ENCODE peak calls at places on chromosomes 11 and 22, in nine cellular contexts. N is stomach; Q is caudate nucleus; W is RWPE1; L is fibroblast of lung; I is CD8-positive, alpha-beta memory T cell; B is sigmoid colon; J is heart right ventricle; A is tibial artery. R is an unnamed sample.

GRCh38 chr11:77101043-77101537 is 1.6 kb upstream of the OMP start:
- DNase-seq in L (no peak), B (no peak), I (no peak), W (no peak), N (no peak), A (no peak), Q (no peak), J (no peak), R (no peak)

GRCh38 chr11:81647374-81647773 is 1086.3 kb downstream of the FAM181B start:
- DNase-seq in W (no peak), L (peak), I (no peak), J (no peak), A (no peak), N (no peak), Q (no peak), B (no peak), R (no peak)

GRCh38 chr22:26763633-26764295 is 106.4 kb downstream of the MIAT start:
- DNase-seq in W (peak), A (peak), Q (no peak), J (no peak), I (no peak), B (no peak), N (no peak), L (peak), R (no peak)

GRCh38 chr11:36510567-36511020 is 522 bp upstream of the TRAF6 start:
- DNase-seq in B (no peak), N (no peak), I (no peak), Q (no peak), W (peak), J (no peak), L (peak), A (no peak), R (no peak)

GRCh38 chr22:34588893-34589545 is 476.9 kb upstream of the ISX start:
- DNase-seq in W (no peak), A (no peak), J (no peak), Q (no peak), I (no peak), B (no peak), N (no peak), L (no peak), R (no peak)

GRCh38 chr11:128579790-128580504 is 7.4 kb downstream of the ETS1 start:
- DNase-seq in A (no peak), J (no peak), L (no peak), N (no peak), W (peak), I (no peak), Q (no peak), B (no peak), R (no peak)

GRCh38 chr11:59755701-59756495 is 722 bp downstream of the STX3 start:
- DNase-seq in I (no peak), L (peak), A (peak), N (peak), J (peak), B (peak), W (peak), Q (peak), R (peak)

GRCh38 chr22:39662677-39663034 is 92.1 kb downstream of the CACNA1I start:
- DNase-seq in I (no peak), W (no peak), N (no peak), L (no peak), J (no peak), Q (no peak), A (no peak), B (no peak), R (no peak)

GRCh38 chr11:111694851-111695250 is 71.3 kb downstream of the PPP2R1B start:
- DNase-seq in L (peak), A (no peak), Q (no peak), I (no peak), B (no peak), N (no peak), W (no peak), J (no peak), R (peak)

GRCh38 chr11:118892515-118892914 is 8.8 kb downstream of the CXCR5 start:
- DNase-seq in B (no peak), Q (no peak), I (peak), L (no peak), A (no peak), W (no peak), N (no peak), J (no peak), R (no peak)

GRCh38 chr22:50416996-50417395 is 57.8 kb downstream of the SBF1 start:
- DNase-seq in Q (no peak), J (no peak), B (no peak), I (no peak), N (no peak), L (no peak), A (no peak), W (no peak), R (no peak)

GRCh38 chr22:50148991-50149721 is 21.4 kb upstream of the PANX2 start:
- DNase-seq in L (peak), A (no peak), B (no peak), I (peak), N (peak), Q (no peak), J (peak), W (peak), R (no peak)

GRCh38 chr11:58900479-58901420 is 38.5 kb upstream of the GLYATL1 start:
- DNase-seq in B (no peak), J (peak), A (peak), Q (peak), L (peak), W (peak), N (peak), I (no peak), R (no peak)

GRCh38 chr11:123587044-123587443 is 67.4 kb downstream of the SCN3B start:
- DNase-seq in L (no peak), A (no peak), W (no peak), Q (no peak), N (no peak), J (no peak), B (no peak), I (no peak), R (no peak)

GRCh38 chr22:44862981-44863860 is 110.8 kb downstream of the ARHGAP8 start:
- DNase-seq in Q (no peak), N (no peak), B (no peak), A (no peak), J (no peak), I (no peak), L (no peak), W (no peak), R (no peak)

GRCh38 chr22:40594924-40595323 is 41.6 kb downstream of the MRTFA start:
- DNase-seq in Q (no peak), N (no peak), L (no peak), B (no peak), J (no peak), W (no peak), A (no peak), I (no peak), R (no peak)

GRCh38 chr11:83725718-83726117 is 439.6 kb upstream of the CCDC90B start:
- DNase-seq in J (no peak), B (no peak), Q (no peak), L (no peak), W (no peak), N (no peak), A (no peak), I (no peak), R (no peak)

GRCh38 chr22:24189249-24190158 is 8.2 kb downstream of the SUSD2 start:
- DNase-seq in I (peak), B (peak), J (peak), L (peak), Q (no peak), W (peak), A (peak), N (peak), R (peak)

GRCh38 chr22:39723899-39724351 is 153.4 kb downstream of the CACNA1I start:
- DNase-seq in Q (no peak), N (peak), I (no peak), A (no peak), J (no peak), L (peak), W (peak), B (no peak), R (no peak)

GRCh38 chr11:6237903-6238302 is 986 bp upstream of the CNGA4 start:
- DNase-seq in I (no peak), W (no peak), L (no peak), J (no peak), N (no peak), A (no peak), B (no peak), Q (no peak), R (no peak)

GRCh38 chr11:721913-722811 is 16.1 kb downstream of the EPS8L2 start:
- DNase-seq in L (no peak), J (no peak), Q (no peak), B (no peak), W (no peak), N (no peak), A (no peak), I (peak), R (no peak)

GRCh38 chr22:47899894-47900293 is 1137.4 kb downstream of the TBC1D22A start:
- DNase-seq in J (no peak), W (no peak), Q (no peak), L (no peak), N (no peak), B (no peak), I (no peak), A (no peak), R (no peak)

GRCh38 chr11:114296190-114296978 is at the start of gene NNMT:
- DNase-seq in N (peak), L (peak), J (peak), Q (no peak), A (peak), B (peak), W (peak), I (no peak), R (peak)

GRCh38 chr11:66158156-66158555 is 88.1 kb downstream of the PACS1 start:
- DNase-seq in W (no peak), Q (no peak), N (no peak), B (no peak), L (no peak), A (no peak), J (no peak), I (no peak), R (no peak)

GRCh38 chr11:693415-693831 is 1.6 kb downstream of the DEAF1 start:
- DNase-seq in L (peak), B (no peak), A (no peak), I (no peak), W (no peak), J (no peak), N (no peak), Q (no peak), R (no peak)

GRCh38 chr22:24429411-24430365 is 2.3 kb downstream of the ADORA2A start:
- DNase-seq in N (peak), W (no peak), B (peak), Q (no peak), J (peak), I (peak), A (peak), L (no peak), R (no peak)

GRCh38 chr11:115916596-115916995 is 412.4 kb upstream of the CADM1 start:
- DNase-seq in N (no peak), B (no peak), Q (no peak), L (no peak), I (no peak), W (no peak), J (no peak), A (no peak), R (no peak)

GRCh38 chr11:22458141-22458540 is 120.0 kb downstream of the SLC17A6 start:
- DNase-seq in B (no peak), Q (no peak), L (no peak), I (no peak), W (no peak), A (no peak), J (no peak), N (no peak), R (no peak)

GRCh38 chr11:66070604-66071325 is 693 bp downstream of the PACS1 start:
- DNase-seq in J (peak), L (peak), I (peak), B (peak), Q (no peak), A (peak), N (peak), W (peak), R (peak)

GRCh38 chr11:75273989-75274391 is 33.4 kb downstream of the TPBGL start:
- DNase-seq in L (no peak), J (no peak), Q (no peak), B (peak), W (no peak), A (peak), N (peak), I (no peak), R (no peak)

GRCh38 chr22:22687638-22688500 is 43.5 kb downstream of the GGTLC2 start:
- DNase-seq in L (peak), A (no peak), N (peak), B (no peak), W (peak), Q (no peak), J (no peak), I (no peak), R (no peak)

GRCh38 chr11:76918941-76919386 is 58.2 kb downstream of the ACER3 start:
- DNase-seq in A (no peak), W (peak), I (peak), N (no peak), Q (peak), L (peak), J (no peak), B (no peak), R (no peak)

GRCh38 chr11:117039270-117039669 is 59.0 kb downstream of the SIK3 start:
- DNase-seq in I (no peak), Q (no peak), L (no peak), N (no peak), B (no peak), W (no peak), J (no peak), A (no peak), R (no peak)

GRCh38 chr11:69155302-69156198 is at the start of gene SMIM38:
- DNase-seq in I (no peak), Q (no peak), A (no peak), W (no peak), B (no peak), J (peak), N (peak), L (no peak), R (no peak)
- H3K27ac ChIP-seq in I (no peak), Q (peak), A (peak), W (peak), B (peak), J (peak), N (peak), L (no peak), R (no peak)

GRCh38 chr11:48037709-48038468 is 57.5 kb downstream of the PTPRJ start:
- DNase-seq in A (no peak), B (no peak), L (peak), N (no peak), Q (no peak), W (no peak), I (no peak), J (no peak), R (peak)

GRCh38 chr11:48033918-48034341 is 53.6 kb downstream of the PTPRJ start:
- DNase-seq in W (no peak), L (no peak), N (no peak), B (no peak), J (no peak), I (no peak), Q (no peak), A (no peak), R (no peak)

GRCh38 chr11:48034926-48035876 is 54.8 kb downstream of the PTPRJ start:
- DNase-seq in Q (peak), I (no peak), J (peak), L (no peak), B (peak), N (peak), W (no peak), A (peak), R (peak)

GRCh38 chr11:48036011-48036410 is 55.7 kb downstream of the PTPRJ start:
- DNase-seq in A (no peak), W (no peak), J (no peak), N (no peak), Q (no peak), L (no peak), B (no peak), I (no peak), R (peak)

GRCh38 chr11:48036466-48036865 is 56.1 kb downstream of the PTPRJ start:
- DNase-seq in N (no peak), Q (no peak), J (no peak), I (no peak), W (no peak), L (peak), B (no peak), A (no peak), R (no peak)
- H3K27ac ChIP-seq in N (no peak), Q (peak), J (no peak), I (no peak), W (no peak), L (no peak), B (peak), A (no peak), R (peak)

GRCh38 chr11:126336646-126337045 is 18.8 kb upstream of the ST3GAL4 start:
- DNase-seq in Q (no peak), L (no peak), A (peak), B (no peak), I (no peak), W (no peak), N (no peak), J (no peak), R (no peak)

GRCh38 chr11:126333142-126333541 is 22.3 kb upstream of the ST3GAL4 start:
- DNase-seq in L (no peak), B (no peak), W (no peak), N (no peak), J (no peak), I (no peak), Q (no peak), A (no peak), R (no peak)

GRCh38 chr11:126335463-126335760 is 20.1 kb upstream of the ST3GAL4 start:
- DNase-seq in L (no peak), A (peak), J (no peak), I (no peak), W (no peak), B (no peak), N (no peak), Q (no peak), R (peak)

GRCh38 chr11:126336065-126336464 is 19.4 kb upstream of the ST3GAL4 start:
- DNase-seq in I (no peak), A (no peak), L (no peak), B (no peak), Q (no peak), W (no peak), J (no peak), N (no peak), R (no peak)

DNA sequence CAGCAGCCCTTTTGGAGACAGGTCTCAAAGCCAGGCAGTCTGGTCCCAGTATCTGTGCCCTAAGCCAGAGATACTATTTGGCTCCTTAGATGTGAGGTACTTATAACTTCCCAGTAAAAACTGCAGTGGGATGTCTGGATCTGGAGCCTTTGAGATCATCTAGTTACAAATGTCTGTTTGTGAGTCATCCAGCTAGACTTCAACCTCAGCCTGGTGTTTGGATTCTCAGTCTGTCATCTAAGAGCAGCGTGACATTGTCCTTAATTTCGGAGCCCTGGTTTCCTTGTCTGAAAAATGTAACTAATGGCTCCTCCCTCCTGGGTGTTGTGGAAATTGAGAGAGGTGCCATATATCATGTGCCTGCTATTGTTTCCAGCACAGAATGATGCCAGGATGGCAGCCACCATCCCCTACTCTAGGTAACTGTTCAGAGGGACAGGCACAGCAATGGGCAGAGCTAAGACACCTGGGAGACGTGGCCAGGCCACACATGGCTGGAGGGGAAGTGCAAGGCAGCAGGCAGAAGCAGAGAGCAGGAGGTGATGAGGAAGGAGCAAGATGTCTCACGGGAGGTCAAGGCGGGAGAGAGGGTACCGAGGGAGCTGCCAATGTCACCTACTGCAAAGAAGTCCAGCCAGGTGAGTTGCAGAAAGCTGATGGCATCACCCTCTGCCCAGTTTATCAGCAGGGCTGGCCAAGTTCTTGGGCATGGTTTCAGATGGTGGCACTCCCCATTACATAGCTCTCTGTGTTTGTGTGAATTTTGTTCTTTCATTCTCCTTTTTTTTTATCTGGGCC is 20.6 kb upstream of the ST3GAL4 start:
- DNase-seq in A (peak), Q (no peak), I (no peak), L (no peak), W (no peak), N (no peak), J (no peak), B (no peak), R (no peak)
- H3K27ac ChIP-seq in A (no peak), Q (no peak), I (no peak), L (no peak), W (peak), N (no peak), J (no peak), B (no peak), R (no peak)

GRCh38 chr11:85627332-85627997 is at the start of gene DLG2:
- DNase-seq in I (peak), A (peak), J (peak), Q (peak), B (no peak), L (peak), N (no peak), W (peak), R (peak)

GRCh38 chr11:85628771-85629341 is 463 bp downstream of the TMEM126B start:
- DNase-seq in N (no peak), W (no peak), A (no peak), B (no peak), Q (no peak), J (no peak), I (no peak), L (no peak), R (no peak)

GRCh38 chr11:85627998-85628770 is at the start of gene TMEM126B:
- DNase-seq in J (peak), B (peak), A (peak), I (peak), Q (peak), N (peak), W (peak), L (peak), R (peak)

GRCh38 chr11:85626496-85626895 is 648 bp downstream of the DLG2 start:
- DNase-seq in B (peak), A (no peak), N (peak), Q (no peak), L (no peak), W (no peak), J (no peak), I (no peak), R (peak)
- H3K27ac ChIP-seq in B (peak), A (peak), N (peak), Q (no peak), L (no peak), W (no peak), J (no peak), I (no peak), R (peak)

DNA sequence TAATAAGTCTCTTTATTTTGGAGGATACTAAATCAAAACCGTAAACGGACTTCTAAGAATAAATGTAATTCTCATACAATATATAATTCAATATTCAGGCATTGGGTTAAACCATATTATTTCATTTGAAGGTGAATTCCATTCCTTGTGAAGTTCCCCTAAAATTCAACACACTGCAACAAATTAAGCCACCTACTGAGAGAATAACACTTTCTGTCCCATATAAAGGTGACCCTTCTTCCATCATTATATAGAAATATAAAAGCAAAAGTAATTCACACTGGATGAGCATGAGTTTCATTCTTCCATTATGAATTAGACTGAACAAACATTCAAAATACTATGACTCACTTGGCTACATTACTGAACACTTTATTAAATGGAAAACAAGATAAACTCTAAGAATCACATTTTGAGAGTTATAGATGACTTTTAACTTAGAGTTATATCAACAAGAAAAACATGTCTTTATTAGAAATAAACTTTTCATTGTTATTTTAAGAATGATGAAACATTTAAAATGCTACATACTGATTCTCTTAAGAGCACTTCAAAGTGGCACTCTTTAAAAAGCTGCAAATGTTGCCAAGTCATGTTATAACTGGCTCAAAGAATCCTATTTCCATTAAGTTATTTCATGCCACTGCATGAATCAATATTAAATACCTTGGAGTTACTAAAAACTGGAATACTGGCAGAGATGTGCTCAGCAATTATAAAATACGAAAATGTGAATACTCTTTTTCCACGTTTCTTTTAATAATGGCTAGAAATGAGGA is 2.7 kb downstream of the SESN3 start:
- DNase-seq in L (peak), A (no peak), J (no peak), Q (no peak), W (peak), B (no peak), N (no peak), I (no peak), R (no peak)
- H3K27ac ChIP-seq in L (no peak), A (peak), J (no peak), Q (no peak), W (no peak), B (no peak), N (no peak), I (no peak), R (no peak)

R was measured in gastrocnemius medialis.